ENCODE peak calls at places on chromosomes 3 and 15, in nine cellular contexts. E, X, S, B, N, U, G, W and P are unnamed samples.

GRCh38 chr3:144229973-144230372 is 258.4 kb downstream of the DIPK2A start:
- DNase-seq in E (no peak), X (no peak), S (no peak), B (no peak), N (no peak), U (no peak), G (no peak), W (no peak), P (no peak)

GRCh38 chr3:128495435-128495970 is 2.5 kb upstream of the GATA2 start:
- DNase-seq in E (no peak), X (no peak), S (no peak), B (no peak), N (no peak), U (no peak), G (no peak), W (no peak), P (no peak)

GRCh38 chr3:120450914-120451669 is at the start of gene FSTL1:
- DNase-seq in E (peak; percentile 74), X (peak; percentile 90), S (no peak), B (no peak), N (no peak), U (peak; percentile 94), G (no peak), W (peak; percentile 74), P (no peak)

GRCh38 chr15:69193948-69194827 is 33.8 kb downstream of the GLCE start:
- DNase-seq in E (no peak), X (peak; percentile 13), S (no peak), B (no peak), N (no peak), U (no peak), G (no peak), W (no peak), P (peak; percentile 7)

GRCh38 chr3:105829229-105829628 is 39.6 kb downstream of the CBLB start:
- DNase-seq in E (no peak), X (no peak), S (no peak), B (no peak), N (no peak), U (no peak), G (no peak), W (no peak), P (no peak)

GRCh38 chr15:75389791-75390382 is 21.5 kb upstream of the MAN2C1 start:
- DNase-seq in E (no peak), X (no peak), S (no peak), B (no peak), N (no peak), U (no peak), G (no peak), W (no peak), P (no peak)

GRCh38 chr3:195887670-195888069 is 20.7 kb downstream of the TNK2 start:
- DNase-seq in E (no peak), X (no peak), S (no peak), B (no peak), N (no peak), U (no peak), G (no peak), W (no peak), P (no peak)

GRCh38 chr15:66925721-66926120 is 139.7 kb upstream of the SMAD3 start:
- DNase-seq in E (no peak), X (no peak), S (no peak), B (no peak), N (no peak), U (no peak), G (no peak), W (no peak), P (no peak)

GRCh38 chr3:113912551-113913246 is 35.1 kb upstream of the ZDHHC23 start:
- DNase-seq in E (no peak), X (peak; percentile 43), S (peak; percentile 11), B (peak; percentile 74), N (no peak), U (peak; percentile 41), G (no peak), W (peak; percentile 27), P (peak; percentile 4)

GRCh38 chr3:164539215-164539614 is 539.1 kb downstream of the SI start:
- DNase-seq in E (no peak), X (no peak), S (no peak), B (no peak), N (no peak), U (no peak), G (no peak), W (no peak), P (no peak)

GRCh38 chr3:40677749-40678148 is 153.0 kb downstream of the ZNF621 start:
- DNase-seq in E (no peak), X (no peak), S (no peak), B (no peak), N (no peak), U (no peak), G (no peak), W (no peak), P (no peak)

GRCh38 chr3:185205865-185206264 is 48.0 kb downstream of the EHHADH start:
- DNase-seq in E (no peak), X (no peak), S (no peak), B (no peak), N (no peak), U (no peak), G (no peak), W (no peak), P (no peak)

GRCh38 chr3:177196473-177197040 is 725 bp downstream of the TBL1XR1 start:
- DNase-seq in E (peak; percentile 25), X (peak; percentile 42), S (no peak), B (peak; percentile 55), N (no peak), U (peak; percentile 82), G (no peak), W (no peak), P (no peak)

GRCh38 chr15:22895465-22896190 is 57.2 kb downstream of the NIPA2 start:
- DNase-seq in E (no peak), X (no peak), S (peak; percentile 52), B (no peak), N (no peak), U (no peak), G (no peak), W (no peak), P (no peak)

GRCh38 chr15:69280783-69281182 is 17.9 kb upstream of the PAQR5 start:
- DNase-seq in E (no peak), X (no peak), S (no peak), B (no peak), N (no peak), U (no peak), G (no peak), W (no peak), P (no peak)

GRCh38 chr3:119643528-119643927 is 16.9 kb downstream of the POPDC2 start:
- DNase-seq in E (no peak), X (peak; percentile 79), S (no peak), B (no peak), N (no peak), U (no peak), G (no peak), W (no peak), P (no peak)

GRCh38 chr3:185151101-185151958 is 1.5 kb downstream of the C3orf70 start:
- DNase-seq in E (no peak), X (no peak), S (no peak), B (no peak), N (no peak), U (no peak), G (no peak), W (no peak), P (no peak)

GRCh38 chr15:75831806-75832102 is 11.5 kb upstream of the UBE2Q2 start:
- DNase-seq in E (no peak), X (no peak), S (no peak), B (no peak), N (no peak), U (no peak), G (no peak), W (no peak), P (no peak)

GRCh38 chr3:179969525-179969924 is 67.2 kb downstream of the PEX5L start:
- DNase-seq in E (no peak), X (no peak), S (no peak), B (no peak), N (no peak), U (no peak), G (no peak), W (peak; percentile 18), P (no peak)

GRCh38 chr15:40053234-40054055 is 14.5 kb upstream of the SRP14 start:
- DNase-seq in E (no peak), X (no peak), S (no peak), B (no peak), N (no peak), U (peak; percentile 66), G (no peak), W (no peak), P (no peak)

GRCh38 chr15:88938802-88939485 is 25.8 kb upstream of the MFGE8 start:
- DNase-seq in E (no peak), X (no peak), S (no peak), B (no peak), N (no peak), U (peak; percentile 24), G (no peak), W (no peak), P (no peak)

GRCh38 chr15:41584636-41585139 is 25.7 kb downstream of the TYRO3 start:
- DNase-seq in E (no peak), X (peak; percentile 9), S (no peak), B (no peak), N (no peak), U (no peak), G (no peak), W (no peak), P (no peak)

GRCh38 chr3:100042577-100042981 is 71.7 kb downstream of the FILIP1L start:
- DNase-seq in E (no peak), X (no peak), S (no peak), B (no peak), N (no peak), U (no peak), G (no peak), W (peak; percentile 73), P (no peak)